ENCODE peak calls at places on chromosomes 7 and 10, in seven cellular contexts. One of them, this sample, is unnamed.
A peak's percentile ranks its signal among the peaks of the same experiment; 100 is the strongest.

GRCh38 chr7:73741600-73741999 is 3.0 kb upstream of the ABHD11 start:
- DNase-seq in epithelial cell of prostate: no peak
- DNase-seq in CD8-positive, alpha-beta memory T cell: no peak
- DNase-seq in psoas muscle: no peak
- DNase-seq in neural progenitor cell: peak; percentile 52
- DNase-seq in pancreas: no peak
- DNase-seq in mesendoderm: peak; percentile 80
- DNase-seq in this sample: no peak

GRCh38 chr10:29068984-29069383 is 219.9 kb upstream of the LYZL1 start:
- DNase-seq in pancreas: no peak
- DNase-seq in mesendoderm: peak; percentile 93
- DNase-seq in epithelial cell of prostate: no peak
- DNase-seq in neural progenitor cell: no peak
- DNase-seq in psoas muscle: no peak
- DNase-seq in CD8-positive, alpha-beta memory T cell: no peak
- DNase-seq in this sample: no peak

GRCh38 chr7:142587578-142588191 is 161.6 kb upstream of the PRSS1 start:
- DNase-seq in CD8-positive, alpha-beta memory T cell: no peak
- DNase-seq in psoas muscle: no peak
- DNase-seq in neural progenitor cell: peak; percentile 63
- DNase-seq in pancreas: peak; percentile 64
- DNase-seq in epithelial cell of prostate: no peak
- DNase-seq in mesendoderm: peak; percentile 88
- DNase-seq in this sample: peak; percentile 34

GRCh38 chr10:30591249-30591670 is 38.3 kb downstream of the LYZL2 start:
- DNase-seq in CD8-positive, alpha-beta memory T cell: peak; percentile 14
- DNase-seq in mesendoderm: peak; percentile 69
- DNase-seq in pancreas: no peak
- DNase-seq in neural progenitor cell: peak; percentile 60
- DNase-seq in psoas muscle: no peak
- DNase-seq in epithelial cell of prostate: no peak
- DNase-seq in this sample: no peak

GRCh38 chr10:23173549-23174074 is 18.5 kb upstream of the PTF1A start:
- DNase-seq in CD8-positive, alpha-beta memory T cell: no peak
- DNase-seq in mesendoderm: no peak
- DNase-seq in neural progenitor cell: peak; percentile 69
- DNase-seq in epithelial cell of prostate: no peak
- DNase-seq in psoas muscle: no peak
- DNase-seq in pancreas: no peak
- DNase-seq in this sample: no peak

GRCh38 chr10:17915181-17915580 is 36.5 kb upstream of the SLC39A12 start:
- DNase-seq in pancreas: no peak
- DNase-seq in epithelial cell of prostate: no peak
- DNase-seq in mesendoderm: no peak
- DNase-seq in CD8-positive, alpha-beta memory T cell: no peak
- DNase-seq in neural progenitor cell: no peak
- DNase-seq in psoas muscle: no peak
- DNase-seq in this sample: no peak

GRCh38 chr10:124602121-124602561 is 140.5 kb downstream of the LHPP start:
- DNase-seq in epithelial cell of prostate: no peak
- DNase-seq in psoas muscle: peak; percentile 28
- DNase-seq in mesendoderm: no peak
- DNase-seq in pancreas: no peak
- DNase-seq in CD8-positive, alpha-beta memory T cell: no peak
- DNase-seq in neural progenitor cell: no peak
- DNase-seq in this sample: no peak

GRCh38 chr10:76874151-76874550 is 763.5 kb downstream of the KCNMA1 start:
- DNase-seq in mesendoderm: no peak
- DNase-seq in CD8-positive, alpha-beta memory T cell: no peak
- DNase-seq in epithelial cell of prostate: no peak
- DNase-seq in pancreas: no peak
- DNase-seq in psoas muscle: peak; percentile 60
- DNase-seq in neural progenitor cell: no peak
- DNase-seq in this sample: no peak

GRCh38 chr10:125117941-125118630 is 42.3 kb downstream of the CTBP2 start:
- DNase-seq in CD8-positive, alpha-beta memory T cell: no peak
- DNase-seq in pancreas: peak; percentile 77
- DNase-seq in psoas muscle: peak; percentile 45
- DNase-seq in mesendoderm: no peak
- DNase-seq in epithelial cell of prostate: no peak
- DNase-seq in neural progenitor cell: no peak
- DNase-seq in this sample: no peak

GRCh38 chr10:18472977-18473376 is 178.4 kb downstream of the NSUN6 start:
- DNase-seq in epithelial cell of prostate: no peak
- DNase-seq in psoas muscle: no peak
- DNase-seq in neural progenitor cell: no peak
- DNase-seq in pancreas: no peak
- DNase-seq in mesendoderm: peak; percentile 10
- DNase-seq in CD8-positive, alpha-beta memory T cell: no peak
- DNase-seq in this sample: no peak

GRCh38 chr10:34696423-34696822 is 118.7 kb downstream of the PARD3 start:
- DNase-seq in mesendoderm: no peak
- DNase-seq in psoas muscle: no peak
- DNase-seq in CD8-positive, alpha-beta memory T cell: no peak
- DNase-seq in neural progenitor cell: no peak
- DNase-seq in epithelial cell of prostate: no peak
- DNase-seq in pancreas: no peak
- DNase-seq in this sample: no peak

GRCh38 chr10:129547583-129547982 is 80.5 kb downstream of the MGMT start:
- DNase-seq in epithelial cell of prostate: no peak
- DNase-seq in CD8-positive, alpha-beta memory T cell: no peak
- DNase-seq in mesendoderm: no peak
- DNase-seq in neural progenitor cell: no peak
- DNase-seq in psoas muscle: no peak
- DNase-seq in pancreas: no peak
- DNase-seq in this sample: no peak

GRCh38 chr7:46291601-46292150 is 370.6 kb upstream of the IGFBP3 start:
- DNase-seq in neural progenitor cell: no peak
- DNase-seq in CD8-positive, alpha-beta memory T cell: no peak
- DNase-seq in psoas muscle: no peak
- DNase-seq in pancreas: no peak
- DNase-seq in mesendoderm: no peak
- DNase-seq in epithelial cell of prostate: peak; percentile 92
- DNase-seq in this sample: no peak

GRCh38 chr7:78510580-78511188 is 712.1 kb downstream of the PHTF2 start:
- DNase-seq in mesendoderm: peak; percentile 73
- DNase-seq in epithelial cell of prostate: no peak
- DNase-seq in CD8-positive, alpha-beta memory T cell: no peak
- DNase-seq in psoas muscle: no peak
- DNase-seq in pancreas: peak; percentile 23
- DNase-seq in neural progenitor cell: peak; percentile 62
- DNase-seq in this sample: no peak

GRCh38 chr10:11757452-11757819 is 15.3 kb downstream of the ECHDC3 start:
- DNase-seq in mesendoderm: no peak
- DNase-seq in neural progenitor cell: no peak
- DNase-seq in pancreas: peak; percentile 73
- DNase-seq in psoas muscle: peak; percentile 77
- DNase-seq in epithelial cell of prostate: peak; percentile 87
- DNase-seq in CD8-positive, alpha-beta memory T cell: no peak
- DNase-seq in this sample: no peak
- H3K27ac ChIP-seq in mesendoderm: no peak overlapping the region
- H3K27ac ChIP-seq in neural progenitor cell: no peak overlapping the region
- H3K27ac ChIP-seq in pancreas: peak overlapping the region; percentile 76
- H3K27ac ChIP-seq in psoas muscle: peak overlapping the region; percentile 80
- H3K27ac ChIP-seq in epithelial cell of prostate: peak overlapping the region; percentile 90
- H3K27ac ChIP-seq in CD8-positive, alpha-beta memory T cell: no peak overlapping the region
- H3K27ac ChIP-seq in this sample: no peak overlapping the region

GRCh38 chr10:132175907-132176581 is 10.7 kb upstream of the DPYSL4 start:
- DNase-seq in psoas muscle: peak; percentile 37
- DNase-seq in epithelial cell of prostate: no peak
- DNase-seq in mesendoderm: no peak
- DNase-seq in CD8-positive, alpha-beta memory T cell: no peak
- DNase-seq in neural progenitor cell: peak; percentile 63
- DNase-seq in pancreas: no peak
- DNase-seq in this sample: no peak
- H3K27ac ChIP-seq in psoas muscle: no peak overlapping the region
- H3K27ac ChIP-seq in epithelial cell of prostate: no peak overlapping the region
- H3K27ac ChIP-seq in mesendoderm: no peak overlapping the region
- H3K27ac ChIP-seq in CD8-positive, alpha-beta memory T cell: no peak overlapping the region
- H3K27ac ChIP-seq in neural progenitor cell: no peak overlapping the region
- H3K27ac ChIP-seq in pancreas: no peak overlapping the region
- H3K27ac ChIP-seq in this sample: no peak overlapping the region

DNA sequence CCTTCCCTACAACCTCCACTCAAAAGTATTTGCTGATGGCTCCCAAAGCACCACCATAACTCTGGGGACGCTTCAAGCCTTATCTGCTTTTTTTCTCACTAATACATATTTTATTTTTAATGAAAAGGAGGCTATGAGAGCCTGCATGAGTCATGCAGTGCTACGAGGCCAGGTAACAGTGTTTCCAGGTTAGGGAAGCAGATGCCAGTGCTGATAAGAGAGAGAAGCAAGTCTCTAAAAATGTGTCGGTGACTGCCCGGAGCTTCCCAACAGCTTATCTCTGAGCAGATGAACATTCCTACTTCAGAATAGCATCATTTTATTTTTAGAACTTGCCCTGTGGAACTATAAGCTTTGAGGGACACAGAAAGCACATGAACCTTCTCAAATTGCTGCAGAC is 931.5 kb downstream of the CCSER2 start:
- DNase-seq in psoas muscle: no peak
- DNase-seq in CD8-positive, alpha-beta memory T cell: no peak
- DNase-seq in neural progenitor cell: no peak
- DNase-seq in epithelial cell of prostate: no peak
- DNase-seq in mesendoderm: no peak
- DNase-seq in pancreas: no peak
- DNase-seq in this sample: no peak
- H3K27ac ChIP-seq in psoas muscle: no peak overlapping the region
- H3K27ac ChIP-seq in CD8-positive, alpha-beta memory T cell: no peak overlapping the region
- H3K27ac ChIP-seq in neural progenitor cell: no peak overlapping the region
- H3K27ac ChIP-seq in epithelial cell of prostate: no peak overlapping the region
- H3K27ac ChIP-seq in mesendoderm: no peak overlapping the region
- H3K27ac ChIP-seq in pancreas: no peak overlapping the region
- H3K27ac ChIP-seq in this sample: no peak overlapping the region

GRCh38 chr7:30331338-30331737 is 46.9 kb downstream of the ZNRF2 start:
- DNase-seq in pancreas: peak; percentile 24
- DNase-seq in neural progenitor cell: no peak
- DNase-seq in psoas muscle: no peak
- DNase-seq in mesendoderm: no peak
- DNase-seq in epithelial cell of prostate: no peak
- DNase-seq in CD8-positive, alpha-beta memory T cell: no peak
- DNase-seq in this sample: no peak

GRCh38 chr7:30332549-30332948 is 48.2 kb downstream of the ZNRF2 start:
- DNase-seq in neural progenitor cell: no peak
- DNase-seq in mesendoderm: no peak
- DNase-seq in epithelial cell of prostate: no peak
- DNase-seq in pancreas: no peak
- DNase-seq in CD8-positive, alpha-beta memory T cell: no peak
- DNase-seq in psoas muscle: no peak
- DNase-seq in this sample: no peak

GRCh38 chr7:30330134-30331111 is 46.0 kb downstream of the ZNRF2 start:
- DNase-seq in neural progenitor cell: no peak
- DNase-seq in CD8-positive, alpha-beta memory T cell: peak; percentile 11
- DNase-seq in mesendoderm: no peak
- DNase-seq in pancreas: no peak
- DNase-seq in epithelial cell of prostate: no peak
- DNase-seq in psoas muscle: no peak
- DNase-seq in this sample: no peak

GRCh38 chr7:30327813-30328212 is 43.4 kb downstream of the ZNRF2 start:
- DNase-seq in CD8-positive, alpha-beta memory T cell: no peak
- DNase-seq in mesendoderm: no peak
- DNase-seq in neural progenitor cell: no peak
- DNase-seq in psoas muscle: no peak
- DNase-seq in pancreas: no peak
- DNase-seq in epithelial cell of prostate: no peak
- DNase-seq in this sample: no peak

GRCh38 chr7:30329706-30330105 is 45.3 kb downstream of the ZNRF2 start:
- DNase-seq in mesendoderm: no peak
- DNase-seq in psoas muscle: no peak
- DNase-seq in pancreas: no peak
- DNase-seq in epithelial cell of prostate: no peak
- DNase-seq in CD8-positive, alpha-beta memory T cell: no peak
- DNase-seq in neural progenitor cell: no peak
- DNase-seq in this sample: no peak
- H3K27ac ChIP-seq in mesendoderm: no peak overlapping the region
- H3K27ac ChIP-seq in psoas muscle: no peak overlapping the region
- H3K27ac ChIP-seq in pancreas: no peak overlapping the region
- H3K27ac ChIP-seq in epithelial cell of prostate: peak overlapping the region; percentile 19
- H3K27ac ChIP-seq in CD8-positive, alpha-beta memory T cell: no peak overlapping the region
- H3K27ac ChIP-seq in neural progenitor cell: no peak overlapping the region
- H3K27ac ChIP-seq in this sample: no peak overlapping the region

GRCh38 chr7:27121656-27122055 is 8.9 kb downstream of the HOXA4 start:
- DNase-seq in epithelial cell of prostate: no peak
- DNase-seq in mesendoderm: no peak
- DNase-seq in neural progenitor cell: no peak
- DNase-seq in psoas muscle: no peak
- DNase-seq in pancreas: no peak
- DNase-seq in CD8-positive, alpha-beta memory T cell: no peak
- DNase-seq in this sample: no peak

GRCh38 chr7:27123021-27123476 is 7.5 kb downstream of the HOXA4 start:
- DNase-seq in mesendoderm: peak; percentile 37
- DNase-seq in CD8-positive, alpha-beta memory T cell: no peak
- DNase-seq in pancreas: no peak
- DNase-seq in neural progenitor cell: no peak
- DNase-seq in psoas muscle: no peak
- DNase-seq in epithelial cell of prostate: no peak
- DNase-seq in this sample: no peak

GRCh38 chr7:27123477-27124053 is 7.0 kb downstream of the HOXA4 start:
- DNase-seq in epithelial cell of prostate: no peak
- DNase-seq in mesendoderm: no peak
- DNase-seq in neural progenitor cell: no peak
- DNase-seq in CD8-positive, alpha-beta memory T cell: no peak
- DNase-seq in psoas muscle: no peak
- DNase-seq in pancreas: no peak
- DNase-seq in this sample: no peak

GRCh38 chr7:27124096-27124978 is 6.2 kb downstream of the HOXA4 start:
- DNase-seq in neural progenitor cell: no peak
- DNase-seq in epithelial cell of prostate: no peak
- DNase-seq in CD8-positive, alpha-beta memory T cell: no peak
- DNase-seq in pancreas: no peak
- DNase-seq in psoas muscle: no peak
- DNase-seq in mesendoderm: no peak
- DNase-seq in this sample: no peak

DNA sequence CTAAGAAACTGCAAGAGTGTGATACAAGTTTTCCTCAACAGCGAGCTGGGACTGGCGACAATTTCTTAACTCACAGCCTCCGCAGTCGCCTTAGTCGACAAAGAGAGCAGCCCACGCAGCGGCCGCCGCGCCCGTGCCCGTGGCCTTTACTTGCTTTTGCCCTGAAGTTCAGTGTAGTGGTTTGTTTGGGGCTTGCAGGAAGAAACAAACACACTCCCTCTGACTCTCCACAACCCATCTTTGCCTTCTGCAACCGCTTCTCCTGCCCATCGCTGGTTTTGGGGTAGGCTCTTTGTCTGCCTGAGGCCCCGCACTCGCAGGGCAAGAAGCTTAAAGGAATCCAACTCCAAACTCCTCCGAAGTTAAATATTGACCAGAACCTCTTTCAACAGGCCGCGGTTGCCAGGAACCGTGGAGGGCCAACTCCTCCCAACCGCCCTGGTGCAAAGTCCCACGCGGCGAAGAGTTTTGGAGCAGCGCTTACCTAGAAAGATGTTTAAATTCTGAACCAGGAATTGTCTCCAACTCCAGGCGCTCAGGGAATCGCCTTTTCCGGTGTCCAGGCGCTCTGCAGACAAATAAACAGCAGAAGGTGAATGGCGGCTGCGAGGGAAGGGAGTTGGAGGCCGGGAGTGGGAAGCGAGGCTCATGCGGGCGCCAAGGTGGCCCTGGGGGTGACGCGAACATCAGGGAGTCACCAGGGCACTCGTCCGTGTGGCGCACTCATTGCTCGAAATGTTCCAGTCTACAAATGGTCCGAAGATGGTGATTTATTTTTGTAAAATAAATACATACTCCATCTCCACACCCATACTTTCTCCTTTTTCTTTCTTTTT is 8.3 kb downstream of the HOXA4 start:
- DNase-seq in neural progenitor cell: no peak
- DNase-seq in epithelial cell of prostate: no peak
- DNase-seq in CD8-positive, alpha-beta memory T cell: no peak
- DNase-seq in psoas muscle: no peak
- DNase-seq in pancreas: no peak
- DNase-seq in mesendoderm: no peak
- DNase-seq in this sample: no peak
- H3K27ac ChIP-seq in neural progenitor cell: no peak overlapping the region
- H3K27ac ChIP-seq in epithelial cell of prostate: no peak overlapping the region
- H3K27ac ChIP-seq in CD8-positive, alpha-beta memory T cell: no peak overlapping the region
- H3K27ac ChIP-seq in psoas muscle: peak overlapping the region; percentile 44
- H3K27ac ChIP-seq in pancreas: no peak overlapping the region
- H3K27ac ChIP-seq in mesendoderm: no peak overlapping the region
- H3K27ac ChIP-seq in this sample: no peak overlapping the region